ENCODE peak calls at places on chromosomes 7 and 10, in nine cellular contexts. One of them, this sample, is unnamed.
A peak's percentile ranks its signal among the peaks of the same experiment; 100 is the strongest.

GRCh38 chr10:78510566-78511323 is 477.1 kb downstream of the RPS24 start:
- DNase-seq in PC-9: no peak
- DNase-seq in T follicular helper cell: no peak
- DNase-seq in heart left ventricle: no peak
- DNase-seq in heart right ventricle: peak; percentile 19
- DNase-seq in NCI-H1105 treated with DMSO at 0.1 percent for 48 hours: no peak
- DNase-seq in epithelial cell of esophagus: no peak
- DNase-seq in NAMALWA: no peak
- DNase-seq in T-helper 1 cell: no peak
- DNase-seq in this sample: no peak

GRCh38 chr10:32199724-32200394 is 143.6 kb upstream of the KIF5B start:
- DNase-seq in PC-9: no peak
- DNase-seq in T follicular helper cell: no peak
- DNase-seq in heart left ventricle: no peak
- DNase-seq in heart right ventricle: no peak
- DNase-seq in NCI-H1105 treated with DMSO at 0.1 percent for 48 hours: no peak
- DNase-seq in epithelial cell of esophagus: no peak
- DNase-seq in NAMALWA: no peak
- DNase-seq in T-helper 1 cell: no peak
- DNase-seq in this sample: no peak

GRCh38 chr10:28661035-28661434 is 16.3 kb upstream of the BAMBI start:
- DNase-seq in PC-9: peak; percentile 25
- DNase-seq in T follicular helper cell: no peak
- DNase-seq in heart left ventricle: no peak
- DNase-seq in heart right ventricle: no peak
- DNase-seq in NCI-H1105 treated with DMSO at 0.1 percent for 48 hours: no peak
- DNase-seq in epithelial cell of esophagus: peak; percentile 80
- DNase-seq in NAMALWA: no peak
- DNase-seq in T-helper 1 cell: no peak
- DNase-seq in this sample: peak; percentile 35

GRCh38 chr7:2040201-2040892 is 192.4 kb downstream of the MAD1L1 start:
- DNase-seq in PC-9: no peak
- DNase-seq in T follicular helper cell: no peak
- DNase-seq in heart left ventricle: no peak
- DNase-seq in heart right ventricle: no peak
- DNase-seq in NCI-H1105 treated with DMSO at 0.1 percent for 48 hours: no peak
- DNase-seq in epithelial cell of esophagus: no peak
- DNase-seq in NAMALWA: no peak
- DNase-seq in T-helper 1 cell: no peak
- DNase-seq in this sample: no peak

GRCh38 chr10:114024876-114025609 is 18.6 kb upstream of the ADRB1 start:
- DNase-seq in PC-9: no peak
- DNase-seq in T follicular helper cell: no peak
- DNase-seq in heart left ventricle: no peak
- DNase-seq in heart right ventricle: no peak
- DNase-seq in NCI-H1105 treated with DMSO at 0.1 percent for 48 hours: no peak
- DNase-seq in epithelial cell of esophagus: peak; percentile 79
- DNase-seq in NAMALWA: peak; percentile 89
- DNase-seq in T-helper 1 cell: no peak
- DNase-seq in this sample: no peak

GRCh38 chr7:85186521-85187241 is at the start of gene SEMA3D:
- DNase-seq in PC-9: peak; percentile 85
- DNase-seq in T follicular helper cell: no peak
- DNase-seq in heart left ventricle: peak; percentile 46
- DNase-seq in heart right ventricle: peak; percentile 67
- DNase-seq in NCI-H1105 treated with DMSO at 0.1 percent for 48 hours: peak; percentile 73
- DNase-seq in epithelial cell of esophagus: peak; percentile 87
- DNase-seq in NAMALWA: peak; percentile 31
- DNase-seq in T-helper 1 cell: no peak
- DNase-seq in this sample: peak; percentile 88

GRCh38 chr7:116511552-116512523 is 12.3 kb downstream of the CAV2 start:
- DNase-seq in PC-9: peak; percentile 59
- DNase-seq in T follicular helper cell: no peak
- DNase-seq in heart left ventricle: peak; percentile 51
- DNase-seq in heart right ventricle: no peak
- DNase-seq in NCI-H1105 treated with DMSO at 0.1 percent for 48 hours: peak; percentile 23
- DNase-seq in epithelial cell of esophagus: peak; percentile 87
- DNase-seq in NAMALWA: peak; percentile 11
- DNase-seq in T-helper 1 cell: no peak
- DNase-seq in this sample: no peak

GRCh38 chr10:77925795-77926565 is 575 bp downstream of the DLG5 start:
- DNase-seq in PC-9: peak; percentile 63
- DNase-seq in T follicular helper cell: no peak
- DNase-seq in heart left ventricle: peak; percentile 40
- DNase-seq in heart right ventricle: peak; percentile 56
- DNase-seq in NCI-H1105 treated with DMSO at 0.1 percent for 48 hours: peak; percentile 13
- DNase-seq in epithelial cell of esophagus: peak; percentile 68
- DNase-seq in NAMALWA: no peak
- DNase-seq in T-helper 1 cell: peak; percentile 4
- DNase-seq in this sample: no peak

GRCh38 chr7:79008786-79009185 is 444.7 kb downstream of the MAGI2 start:
- DNase-seq in PC-9: no peak
- DNase-seq in T follicular helper cell: no peak
- DNase-seq in heart left ventricle: no peak
- DNase-seq in heart right ventricle: no peak
- DNase-seq in NCI-H1105 treated with DMSO at 0.1 percent for 48 hours: peak; percentile 20
- DNase-seq in epithelial cell of esophagus: no peak
- DNase-seq in NAMALWA: no peak
- DNase-seq in T-helper 1 cell: no peak
- DNase-seq in this sample: no peak

GRCh38 chr7:4681922-4682620 is at the start of gene FOXK1:
- DNase-seq in PC-9: peak; percentile 84
- DNase-seq in T follicular helper cell: peak; percentile 67
- DNase-seq in heart left ventricle: peak; percentile 88
- DNase-seq in heart right ventricle: peak; percentile 85
- DNase-seq in NCI-H1105 treated with DMSO at 0.1 percent for 48 hours: peak; percentile 56
- DNase-seq in epithelial cell of esophagus: peak; percentile 74
- DNase-seq in NAMALWA: peak; percentile 84
- DNase-seq in T-helper 1 cell: peak; percentile 84
- DNase-seq in this sample: peak; percentile 37